ENCODE peak calls at places on chromosomes 13 and 19, in six cellular contexts. F is GM19239, H is heart right ventricle, E is testis, S is Kasumi-1, M is neural progenitor cell. C is an unnamed sample.

GRCh38 chr13:29497137-29497654 is 98.3 kb downstream of the SLC7A1 start:
- DNase-seq in F (no peak), H (peak), E (peak), S (no peak), M (peak), C (no peak)

GRCh38 chr13:49063526-49063925 is 87.8 kb downstream of the FNDC3A start:
- DNase-seq in F (no peak), H (no peak), E (no peak), S (no peak), M (no peak), C (no peak)

GRCh38 chr19:7292950-7293794 is 1.0 kb downstream of the INSR start:
- DNase-seq in F (no peak), H (peak), E (peak), S (no peak), M (peak), C (peak)

GRCh38 chr19:12834418-12834943 is at the start of gene RTBDN:
- DNase-seq in F (no peak), H (no peak), E (no peak), S (no peak), M (peak), C (no peak)

GRCh38 chr19:34408421-34408820 is 4.2 kb downstream of the PDCD2L start:
- DNase-seq in F (no peak), H (no peak), E (no peak), S (no peak), M (no peak), C (no peak)

GRCh38 chr13:41995946-41996345 is 35.0 kb upstream of the VWA8 start:
- DNase-seq in F (no peak), H (no peak), E (no peak), S (no peak), M (no peak), C (no peak)

GRCh38 chr19:17109962-17110598 is 34.5 kb downstream of the MYO9B start:
- DNase-seq in F (peak), H (peak), E (peak), S (peak), M (no peak), C (peak)

GRCh38 chr19:49660338-49660961 is 5.2 kb downstream of the IRF3 start:
- DNase-seq in F (no peak), H (no peak), E (no peak), S (no peak), M (no peak), C (no peak)

GRCh38 chr13:64130170-64130569 is 2714.5 kb upstream of the PCDH20 start:
- DNase-seq in F (no peak), H (no peak), E (no peak), S (peak), M (no peak), C (no peak)

GRCh38 chr13:59475911-59476310 is 687.8 kb downstream of the DIAPH3 start:
- DNase-seq in F (no peak), H (no peak), E (no peak), S (no peak), M (no peak), C (no peak)

GRCh38 chr13:80262051-80262695 is 78.8 kb downstream of the SPRY2 start:
- DNase-seq in F (no peak), H (no peak), E (no peak), S (no peak), M (no peak), C (no peak)

GRCh38 chr19:2356036-2356646 is 3.9 kb upstream of the TMPRSS9 start:
- DNase-seq in F (no peak), H (no peak), E (no peak), S (no peak), M (no peak), C (no peak)

GRCh38 chr13:65932587-65933239 is 1297.4 kb downstream of the PCDH9 start:
- DNase-seq in F (no peak), H (no peak), E (no peak), S (no peak), M (no peak), C (no peak)

GRCh38 chr19:17321655-17322489 is 12.5 kb downstream of the DDA1 start:
- DNase-seq in F (no peak), H (no peak), E (no peak), S (no peak), M (no peak), C (no peak)

GRCh38 chr13:75355609-75356008 is 126.4 kb downstream of the TBC1D4 start:
- DNase-seq in F (no peak), H (no peak), E (no peak), S (no peak), M (no peak), C (no peak)

GRCh38 chr13:92838786-92839185 is 387.8 kb upstream of the GPC6 start:
- DNase-seq in F (no peak), H (no peak), E (no peak), S (no peak), M (no peak), C (no peak)

GRCh38 chr13:52159159-52159982 is at the start of gene NEK3:
- DNase-seq in F (peak), H (peak), E (peak), S (peak), M (peak), C (peak)

GRCh38 chr13:97030705-97031452 is 36.6 kb upstream of the OXGR1 start:
- DNase-seq in F (no peak), H (no peak), E (peak), S (peak), M (peak), C (no peak)

GRCh38 chr19:40549007-40549708 is 27.5 kb upstream of the SHKBP1 start:
- DNase-seq in F (peak), H (peak), E (peak), S (peak), M (peak), C (peak)

GRCh38 chr19:8251025-8251472 is 41.9 kb downstream of the CERS4 start:
- DNase-seq in F (no peak), H (peak), E (peak), S (no peak), M (no peak), C (no peak)

GRCh38 chr13:97640236-97640635 is 206.3 kb downstream of the RAP2A start:
- DNase-seq in F (no peak), H (no peak), E (no peak), S (no peak), M (no peak), C (no peak)

GRCh38 chr19:6068711-6069110 is 41.6 kb downstream of the RFX2 start:
- DNase-seq in F (no peak), H (no peak), E (no peak), S (no peak), M (no peak), C (no peak)

GRCh38 chr19:35332817-35333216 is 3.8 kb downstream of the CD22 start:
- DNase-seq in F (no peak), H (no peak), E (no peak), S (no peak), M (no peak), C (peak)

GRCh38 chr13:40452741-40453665 is 213.4 kb downstream of the FOXO1 start:
- DNase-seq in F (no peak), H (no peak), E (no peak), S (no peak), M (no peak), C (no peak)

GRCh38 chr19:31391518-31391917 is 42.3 kb upstream of the TSHZ3 start:
- DNase-seq in F (no peak), H (no peak), E (no peak), S (no peak), M (no peak), C (no peak)

GRCh38 chr13:113972451-113973217 is 1.2 kb downstream of the C13orf46 start:
- DNase-seq in F (no peak), H (no peak), E (no peak), S (no peak), M (no peak), C (no peak)

GRCh38 chr19:47229674-47230121 is 1.3 kb downstream of the BBC3 start:
- DNase-seq in F (no peak), H (no peak), E (peak), S (peak), M (no peak), C (no peak)

GRCh38 chr13:37484056-37484455 is 114.5 kb downstream of the POSTN start:
- DNase-seq in F (no peak), H (no peak), E (no peak), S (no peak), M (no peak), C (no peak)

GRCh38 chr19:10454267-10454666 is 33.9 kb downstream of the PDE4A start:
- DNase-seq in F (no peak), H (no peak), E (peak), S (no peak), M (peak), C (no peak)

GRCh38 chr13:79407349-79407979 is 1.4 kb upstream of the RBM26 start:
- DNase-seq in F (no peak), H (no peak), E (no peak), S (peak), M (no peak), C (no peak)

GRCh38 chr13:110326263-110326904 is 19.3 kb downstream of the COL4A2 start:
- DNase-seq in F (no peak), H (no peak), E (no peak), S (no peak), M (no peak), C (no peak)

GRCh38 chr19:1123885-1124677 is 20.3 kb downstream of the GPX4 start:
- DNase-seq in F (no peak), H (no peak), E (no peak), S (no peak), M (no peak), C (no peak)